ENCODE peak calls at places on chromosomes 7 and 10, in seven cellular contexts. V is PC-3; T is left lung; O is keratinocyte; B is CD8-positive, alpha-beta T cell; L is Panc1; H is thoracic aorta. G is an unnamed sample.

GRCh38 chr10:22672594-22673392 is 41.6 kb downstream of the PIP4K2A start:
- DNase-seq in V (no peak), T (no peak), O (no peak), B (no peak), L (no peak), H (no peak), G (no peak)

GRCh38 chr7:77184990-77185389 is 14.6 kb downstream of the FGL2 start:
- DNase-seq in V (no peak), T (no peak), O (no peak), B (no peak), L (no peak), H (no peak), G (no peak)

GRCh38 chr7:148380581-148381419 is 209.8 kb upstream of the C7orf33 start:
- DNase-seq in V (no peak), T (no peak), O (no peak), B (no peak), L (no peak), H (no peak), G (no peak)

GRCh38 chr7:140062118-140062527 is 628 bp downstream of the PARP12 start:
- DNase-seq in V (peak; percentile 17), T (no peak), O (no peak), B (peak; percentile 63), L (no peak), H (no peak), G (no peak)

GRCh38 chr7:112001089-112001826 is 204.9 kb downstream of the DOCK4 start:
- DNase-seq in V (peak; percentile 85), T (no peak), O (peak; percentile 13), B (no peak), L (peak; percentile 38), H (no peak), G (peak; percentile 67)

GRCh38 chr7:50652400-50653115 is 87.4 kb upstream of the DDC start:
- DNase-seq in V (no peak), T (no peak), O (no peak), B (no peak), L (no peak), H (no peak), G (no peak)

GRCh38 chr10:121662945-121663917 is 65.0 kb upstream of the FGFR2 start:
- DNase-seq in V (no peak), T (no peak), O (no peak), B (no peak), L (no peak), H (no peak), G (no peak)

GRCh38 chr7:23938937-23939552 is 229.0 kb downstream of the STK31 start:
- DNase-seq in V (peak; percentile 64), T (no peak), O (no peak), B (no peak), L (peak; percentile 47), H (no peak), G (no peak)

GRCh38 chr7:143222782-143223181 is 945 bp downstream of the TAS2R40 start:
- DNase-seq in V (no peak), T (peak; percentile 76), O (no peak), B (no peak), L (no peak), H (no peak), G (no peak)

GRCh38 chr10:30422981-30423654 is 10.9 kb upstream of the MAP3K8 start:
- DNase-seq in V (peak; percentile 82), T (peak; percentile 78), O (no peak), B (no peak), L (no peak), H (no peak), G (peak; percentile 85)

GRCh38 chr7:108380527-108380926 is 75.7 kb downstream of the NRCAM start:
- DNase-seq in V (no peak), T (no peak), O (no peak), B (no peak), L (no peak), H (no peak), G (no peak)

GRCh38 chr7:127683776-127684681 is 32.0 kb downstream of the SND1 start:
- DNase-seq in V (no peak), T (no peak), O (no peak), B (no peak), L (no peak), H (no peak), G (no peak)

GRCh38 chr10:4656576-4657194 is 169.3 kb upstream of the AKR1E2 start:
- DNase-seq in V (peak; percentile 64), T (no peak), O (no peak), B (peak; percentile 46), L (no peak), H (no peak), G (no peak)

GRCh38 chr7:5477723-5478531 is 54.3 kb upstream of the TNRC18 start:
- DNase-seq in V (no peak), T (no peak), O (no peak), B (no peak), L (no peak), H (no peak), G (no peak)
- H3K4me3 ChIP-seq in V (no peak overlapping the region), T (no peak overlapping the region), O (no peak overlapping the region), B (no peak overlapping the region), L (no peak overlapping the region), H (peak overlapping the region; percentile 66), G (no peak overlapping the region)

DNA sequence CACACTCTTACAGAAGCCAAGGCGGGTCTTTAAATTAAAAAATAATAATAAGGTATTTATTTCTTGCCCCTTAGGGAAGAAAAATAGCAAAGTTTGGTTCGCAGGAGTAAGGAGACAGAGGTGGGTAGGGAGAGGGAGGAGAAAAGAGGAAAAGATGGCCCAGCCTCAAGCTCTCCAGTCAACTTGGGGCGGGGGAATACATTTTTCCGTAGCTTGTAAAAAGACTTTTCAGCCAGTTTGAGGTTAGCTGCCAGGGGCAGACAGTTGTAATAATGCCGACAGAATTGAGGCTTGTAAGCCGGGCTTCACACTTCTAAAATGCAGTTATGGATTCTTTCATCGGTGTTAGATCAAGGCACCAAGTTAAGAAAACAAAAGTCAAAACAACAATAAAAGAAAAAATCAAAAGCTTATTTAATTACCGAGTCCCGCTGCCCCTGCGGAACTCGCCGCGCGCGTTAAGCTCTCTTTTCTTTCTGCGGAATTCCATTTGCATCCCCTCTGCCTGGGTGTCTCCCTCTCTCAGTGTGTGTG is 489 bp upstream of the EVX1 start:
- DNase-seq in V (no peak), T (no peak), O (no peak), B (no peak), L (no peak), H (no peak), G (no peak)
- H3K27me3 ChIP-seq in V (peaks cover 13% of the 10 kb centered on the region), T (peaks cover 98% of the 10 kb centered on the region), O (peaks cover 100% of the 10 kb centered on the region), B (peaks cover 48% of the 10 kb centered on the region), L (peaks cover 30% of the 10 kb centered on the region), H (peaks cover 47% of the 10 kb centered on the region), G (peaks cover 95% of the 10 kb centered on the region)

GRCh38 chr10:86023931-86024554 is 342.6 kb downstream of the GRID1 start:
- DNase-seq in V (no peak), T (no peak), O (no peak), B (no peak), L (no peak), H (no peak), G (no peak)

GRCh38 chr10:86025509-86025908 is 341.1 kb downstream of the GRID1 start:
- DNase-seq in V (no peak), T (no peak), O (no peak), B (no peak), L (no peak), H (no peak), G (no peak)

GRCh38 chr10:86022906-86023305 is 343.7 kb downstream of the GRID1 start:
- DNase-seq in V (no peak), T (no peak), O (no peak), B (no peak), L (no peak), H (no peak), G (no peak)

GRCh38 chr10:86023336-86023735 is 343.3 kb downstream of the GRID1 start:
- DNase-seq in V (no peak), T (no peak), O (no peak), B (no peak), L (no peak), H (no peak), G (no peak)

DNA sequence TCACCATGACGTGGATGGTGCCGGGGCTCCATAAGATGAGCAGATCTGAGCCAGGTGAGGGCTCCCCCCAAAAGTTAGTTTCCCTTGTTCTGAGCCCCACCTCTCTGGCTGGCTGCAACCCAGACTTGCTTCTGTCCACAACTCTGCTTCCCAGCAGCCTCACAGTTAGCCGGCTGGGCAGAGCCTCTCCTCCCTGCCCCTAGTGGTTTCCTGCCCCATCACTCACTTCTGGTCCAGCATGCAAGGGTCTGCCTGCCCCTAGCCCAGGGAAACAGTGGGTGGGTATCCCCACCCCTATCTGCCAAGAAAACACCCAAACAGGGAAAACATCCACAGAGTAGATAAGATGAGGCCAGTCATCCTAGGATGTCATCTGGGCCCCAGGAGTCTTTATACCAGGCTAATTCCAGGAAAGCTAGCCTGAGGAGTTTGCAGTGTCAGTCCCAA is 342.0 kb downstream of the GRID1 start:
- DNase-seq in V (no peak), T (no peak), O (no peak), B (no peak), L (no peak), H (no peak), G (no peak)
- TF ChIP-seq CTCF in V (no peak), T (no peak), O (no peak), B (no peak), L (no peak), H (no peak), G (no peak)

GRCh38 chr7:22853138-22853537 is 30.5 kb upstream of the TOMM7 start:
- DNase-seq in V (no peak), T (no peak), O (no peak), B (no peak), L (no peak), H (no peak), G (no peak)

GRCh38 chr7:22856437-22856836 is 33.8 kb upstream of the TOMM7 start:
- DNase-seq in V (no peak), T (no peak), O (no peak), B (no peak), L (no peak), H (no peak), G (no peak)

GRCh38 chr7:22855049-22855392 is 32.4 kb upstream of the TOMM7 start:
- DNase-seq in V (no peak), T (no peak), O (no peak), B (no peak), L (no peak), H (no peak), G (no peak)

GRCh38 chr7:22853674-22854157 is 31.1 kb upstream of the TOMM7 start:
- DNase-seq in V (peak; percentile 34), T (peak; percentile 38), O (no peak), B (no peak), L (no peak), H (peak; percentile 11), G (no peak)

DNA sequence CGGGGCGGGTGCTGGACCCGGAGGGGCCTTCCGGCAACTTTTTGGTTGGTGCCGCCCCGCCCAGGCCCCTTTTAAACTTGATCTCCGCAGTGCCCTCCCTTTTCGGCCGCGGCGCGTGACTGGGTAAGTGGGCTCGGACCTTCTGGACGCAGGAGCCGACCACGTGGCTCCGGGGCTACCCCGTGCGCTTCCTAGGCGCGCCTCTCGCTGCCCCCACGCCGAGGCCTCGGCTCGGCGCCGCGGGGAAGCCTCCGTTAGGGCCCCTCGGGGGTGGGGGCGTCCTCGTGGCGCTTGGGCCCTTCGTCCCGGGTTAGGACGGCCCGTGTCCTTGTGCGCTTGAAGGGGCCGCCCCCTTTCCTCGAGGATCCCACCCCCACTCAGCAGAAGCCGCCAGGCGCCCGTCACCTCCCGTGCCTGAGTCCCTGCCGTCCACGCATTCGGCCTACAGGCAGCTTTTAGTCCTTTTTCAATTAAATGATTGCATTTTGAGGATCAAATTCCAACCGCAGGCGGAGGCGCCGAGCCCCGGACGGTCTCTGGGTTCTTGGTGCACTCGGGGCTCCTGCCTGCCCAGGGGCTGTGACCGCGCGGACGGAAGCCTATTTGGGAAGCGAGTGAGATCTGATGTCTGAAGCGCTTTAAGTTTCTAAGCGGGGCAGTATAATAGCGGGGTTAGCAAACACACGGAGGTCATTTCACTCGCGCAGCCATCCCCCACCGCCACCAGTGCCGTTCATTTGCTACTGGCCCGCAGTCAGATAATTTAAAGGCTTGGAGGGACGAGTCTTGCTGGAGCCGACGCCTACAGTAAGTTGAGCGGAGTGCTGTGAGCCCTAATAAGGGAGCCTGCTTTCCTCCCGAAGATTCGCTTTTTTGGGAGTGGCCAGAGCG is 31.8 kb upstream of the TOMM7 start:
- DNase-seq in V (peak; percentile 86), T (peak; percentile 92), O (peak; percentile 64), B (peak; percentile 77), L (no peak), H (peak; percentile 66), G (no peak)
- H3K4me3 ChIP-seq in V (peak overlapping the region; percentile 87), T (peak overlapping the region; percentile 70), O (peak overlapping the region; percentile 81), B (peak overlapping the region; percentile 82), L (peak overlapping the region; percentile 97), H (peak overlapping the region; percentile 92), G (peak overlapping the region; percentile 62)